ENCODE peak calls at places on chromosomes 13 and 19, in four cellular contexts. J, D, U and A are unnamed samples. For H3K4me1 and H4K20me1, the result is how much of the 10 kb centered on the place peaks cover.

GRCh38 chr13:77176350-77176749 is 149.4 kb upstream of the FBXL3 start:
- DNase-seq in J (peak), D (peak), U (no peak), A (no peak)

GRCh38 chr19:35066691-35067563 is 25.4 kb downstream of the HPN start:
- DNase-seq in J (peak), D (peak), U (peak), A (peak)

GRCh38 chr19:15595069-15595468 is 19.9 kb upstream of the CYP4F8 start:
- DNase-seq in J (peak), D (peak), U (no peak), A (no peak)

GRCh38 chr13:85700909-85701308 is 98.3 kb downstream of the SLITRK6 start:
- DNase-seq in J (peak), D (peak), U (no peak), A (no peak)

GRCh38 chr19:33064117-33064777 is 441 bp downstream of the RHPN2 start:
- DNase-seq in J (no peak), D (peak), U (peak), A (peak)

GRCh38 chr19:10730932-10731331 is 13.1 kb downstream of the DNM2 start:
- DNase-seq in J (no peak), D (no peak), U (no peak), A (no peak)

GRCh38 chr13:114061047-114061446 is 71.4 kb downstream of the RASA3 start:
- DNase-seq in J (no peak), D (no peak), U (no peak), A (no peak)

GRCh38 chr19:15129856-15130580 is 22.8 kb downstream of the SYDE1 start:
- DNase-seq in J (peak), D (peak), U (no peak), A (peak)

GRCh38 chr19:9431475-9431874 is 3.9 kb downstream of the ZNF266 start:
- DNase-seq in J (no peak), D (peak), U (peak), A (peak)

GRCh38 chr13:77383097-77383496 is 56.2 kb upstream of the MYCBP2 start:
- DNase-seq in J (no peak), D (no peak), U (no peak), A (no peak)

GRCh38 chr19:13902993-13903555 is 2.8 kb downstream of the BRME1 start:
- DNase-seq in J (no peak), D (peak), U (no peak), A (peak)

DNA sequence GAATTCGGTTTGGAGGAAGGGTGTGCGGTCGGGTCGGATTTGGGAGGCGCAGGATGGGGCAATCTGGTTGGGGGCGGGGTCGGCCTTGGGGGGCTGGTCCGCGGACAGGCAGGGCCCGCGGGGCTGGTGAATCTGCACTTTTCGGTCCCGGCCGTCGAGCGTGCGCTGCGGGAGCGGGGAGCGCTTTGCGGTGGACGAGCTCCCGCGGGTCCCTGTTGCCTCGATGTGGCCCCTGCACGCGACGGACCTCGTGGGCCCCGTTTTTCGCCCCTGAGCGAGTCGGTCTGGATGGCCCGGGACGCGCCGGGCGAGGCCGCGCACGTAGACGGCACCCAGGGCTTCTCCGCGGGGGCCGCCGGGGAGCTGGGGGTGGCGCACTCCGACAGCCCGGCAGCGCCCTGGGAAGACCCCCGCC is 11.8 kb downstream of the PEAK3 start:
- DNase-seq in J (no peak), D (no peak), U (peak), A (peak)
- H3K4me1 ChIP-seq in J (under half), D (under half), U (under half), A (under half)

GRCh38 chr19:47004012-47004465 is 15.6 kb upstream of the NPAS1 start:
- DNase-seq in J (no peak), D (no peak), U (peak), A (no peak)
- H3K9ac ChIP-seq in J (no peak), D (no peak), U (peak), A (no peak)

GRCh38 chr13:112132619-112133018 is 65.7 kb downstream of the SOX1 start:
- DNase-seq in J (no peak), D (no peak), U (no peak), A (no peak)
- H4K20me1 ChIP-seq in J (under half), D (under half), U (under half), A (under half)

DNA sequence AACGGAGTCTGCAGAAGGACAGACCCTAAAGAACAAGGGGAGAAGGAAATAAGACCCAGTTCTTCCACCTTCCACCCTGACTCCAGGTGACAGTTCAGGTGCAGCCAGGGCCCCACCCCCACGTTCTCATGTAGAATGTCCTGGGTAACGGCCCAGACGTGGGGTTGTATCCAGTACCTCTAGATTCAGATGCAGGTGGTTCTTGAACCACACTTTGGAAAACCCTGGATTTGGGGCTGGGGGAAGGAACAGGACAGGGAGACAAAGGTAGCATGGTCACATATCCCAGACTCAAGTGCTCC is 2.2 kb downstream of the DMPK start:
- DNase-seq in J (no peak), D (no peak), U (no peak), A (no peak)
- H3K4me1 ChIP-seq in J (under half), D (under half), U (under half), A (under half)

GRCh38 chr13:63291701-63292100 is 1876.1 kb upstream of the PCDH20 start:
- DNase-seq in J (no peak), D (no peak), U (no peak), A (no peak)
- H3K9ac ChIP-seq in J (no peak), D (no peak), U (no peak), A (no peak)

GRCh38 chr13:106555631-106556328 is 12.2 kb downstream of the ARGLU1 start:
- DNase-seq in J (no peak), D (no peak), U (no peak), A (peak)
- H4K20me1 ChIP-seq in J (under half), D (under half), U (under half), A (half or more)

GRCh38 chr13:110760611-110761010 is 47.1 kb downstream of the ING1 start:
- DNase-seq in J (no peak), D (no peak), U (no peak), A (no peak)

GRCh38 chr13:110756268-110756667 is 42.8 kb downstream of the ING1 start:
- DNase-seq in J (no peak), D (no peak), U (no peak), A (no peak)

GRCh38 chr13:110757296-110757695 is 43.8 kb downstream of the ING1 start:
- DNase-seq in J (no peak), D (no peak), U (no peak), A (no peak)

GRCh38 chr13:110759710-110760109 is 46.2 kb downstream of the ING1 start:
- DNase-seq in J (peak), D (peak), U (no peak), A (no peak)

DNA sequence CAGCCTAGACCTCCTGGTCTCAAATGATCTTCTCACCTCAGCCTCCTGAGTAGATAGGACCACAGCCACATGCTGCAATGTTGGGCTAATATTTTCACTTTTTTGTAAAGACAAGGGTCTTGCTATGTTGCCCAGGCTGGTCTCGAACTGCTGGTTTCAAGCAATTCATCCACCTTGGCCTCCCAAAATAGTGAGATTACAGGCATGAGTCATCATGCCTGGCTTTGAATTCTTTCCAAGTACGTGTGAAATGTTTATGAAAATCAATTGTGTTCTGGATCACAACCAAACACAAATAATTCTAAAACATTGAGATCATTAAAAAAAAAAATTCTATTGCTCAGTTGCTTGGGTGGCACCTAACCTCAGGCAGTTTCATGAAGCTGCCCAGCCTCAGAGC is 44.7 kb downstream of the ING1 start:
- DNase-seq in J (peak), D (peak), U (no peak), A (no peak)
- H3K4me1 ChIP-seq in J (under half), D (under half), U (under half), A (under half)

GRCh38 chr19:45100797-45101196 is 7.8 kb downstream of the PPP1R37 start:
- DNase-seq in J (no peak), D (no peak), U (no peak), A (no peak)
- H3K9ac ChIP-seq in J (no peak), D (no peak), U (peak), A (peak)

GRCh38 chr13:35760678-35761308 is 284.3 kb upstream of the MAB21L1 start:
- DNase-seq in J (no peak), D (no peak), U (no peak), A (no peak)

GRCh38 chr13:35763060-35763804 is 286.7 kb upstream of the MAB21L1 start:
- DNase-seq in J (no peak), D (no peak), U (no peak), A (no peak)

GRCh38 chr13:35763805-35764170 is 287.3 kb upstream of the MAB21L1 start:
- DNase-seq in J (no peak), D (no peak), U (no peak), A (no peak)

GRCh38 chr13:35764359-35765015 is 288.0 kb upstream of the MAB21L1 start:
- DNase-seq in J (peak), D (no peak), U (no peak), A (no peak)

GRCh38 chr13:35761440-35762252 is 285.2 kb upstream of the MAB21L1 start:
- DNase-seq in J (no peak), D (no peak), U (no peak), A (no peak)
- H4K20me1 ChIP-seq in J (under half), D (under half), U (under half), A (under half)

GRCh38 chr19:37977992-37978391 is 71.0 kb downstream of the SIPA1L3 start:
- DNase-seq in J (peak), D (no peak), U (no peak), A (no peak)

GRCh38 chr19:37981785-37982475 is 74.9 kb downstream of the SIPA1L3 start:
- DNase-seq in J (peak), D (no peak), U (no peak), A (no peak)

GRCh38 chr19:37980419-37980975 is 73.5 kb downstream of the SIPA1L3 start:
- DNase-seq in J (no peak), D (no peak), U (no peak), A (no peak)

GRCh38 chr19:37977391-37977790 is 70.4 kb downstream of the SIPA1L3 start:
- DNase-seq in J (no peak), D (no peak), U (no peak), A (no peak)

GRCh38 chr19:37979547-37980082 is 72.6 kb downstream of the SIPA1L3 start:
- DNase-seq in J (peak), D (no peak), U (no peak), A (no peak)
- H3K4me1 ChIP-seq in J (half or more), D (under half), U (under half), A (half or more)